ENCODE peak calls at places on chromosomes 1 and 21, in eight cellular contexts. U, W, Z, H, Q, X, F and Y are unnamed samples. For H3K4me1, the result is how much of the 10 kb centered on the place peaks cover.

GRCh38 chr1:89081005-89081404 is 16.0 kb upstream of the GBP1 start:
- ATAC-seq in U (no peak), W (no peak), Z (no peak), H (no peak), Q (no peak), X (peak), F (no peak), Y (no peak)

GRCh38 chr1:12549460-12550349 is 68.3 kb downstream of the DHRS3 start:
- ATAC-seq in U (peak), W (no peak), Z (peak), H (peak), Q (peak), X (no peak), F (no peak), Y (peak)

GRCh38 chr21:36800734-36801133 is 101.8 kb downstream of the SIM2 start:
- ATAC-seq in U (no peak), W (no peak), Z (no peak), H (no peak), Q (no peak), X (no peak), F (no peak), Y (no peak)

GRCh38 chr1:168324745-168325425 is 44.2 kb downstream of the TBX19 start:
- ATAC-seq in U (no peak), W (no peak), Z (no peak), H (no peak), Q (no peak), X (no peak), F (no peak), Y (no peak)

GRCh38 chr1:244662604-244663003 is 9.7 kb downstream of the DESI2 start:
- ATAC-seq in U (no peak), W (peak), Z (no peak), H (no peak), Q (no peak), X (no peak), F (no peak), Y (no peak)

GRCh38 chr1:199671684-199672083 is 355.8 kb upstream of the NR5A2 start:
- ATAC-seq in U (no peak), W (no peak), Z (no peak), H (no peak), Q (no peak), X (no peak), F (no peak), Y (no peak)

GRCh38 chr1:180253585-180254495 is 23.8 kb downstream of the LHX4 start:
- ATAC-seq in U (peak), W (no peak), Z (no peak), H (no peak), Q (no peak), X (no peak), F (peak), Y (no peak)

GRCh38 chr1:151968791-151969399 is 24.8 kb downstream of the S100A10 start:
- ATAC-seq in U (peak), W (no peak), Z (peak), H (no peak), Q (peak), X (no peak), F (peak), Y (no peak)

GRCh38 chr1:24286246-24287010 is 32.7 kb upstream of the GRHL3 start:
- ATAC-seq in U (no peak), W (no peak), Z (no peak), H (no peak), Q (no peak), X (no peak), F (peak), Y (no peak)

GRCh38 chr1:21937372-21938121 is 437 bp upstream of the HSPG2 start:
- ATAC-seq in U (peak), W (peak), Z (peak), H (peak), Q (peak), X (peak), F (peak), Y (peak)

GRCh38 chr1:21935393-21935804 is 1.7 kb downstream of the HSPG2 start:
- ATAC-seq in U (peak), W (no peak), Z (no peak), H (no peak), Q (no peak), X (no peak), F (no peak), Y (no peak)

GRCh38 chr1:21937034-21937371 is at the start of gene HSPG2:
- ATAC-seq in U (peak), W (no peak), Z (no peak), H (no peak), Q (peak), X (peak), F (peak), Y (peak)

GRCh38 chr1:21936366-21937031 is 611 bp downstream of the HSPG2 start:
- ATAC-seq in U (peak), W (no peak), Z (peak), H (peak), Q (peak), X (no peak), F (peak), Y (peak)

DNA sequence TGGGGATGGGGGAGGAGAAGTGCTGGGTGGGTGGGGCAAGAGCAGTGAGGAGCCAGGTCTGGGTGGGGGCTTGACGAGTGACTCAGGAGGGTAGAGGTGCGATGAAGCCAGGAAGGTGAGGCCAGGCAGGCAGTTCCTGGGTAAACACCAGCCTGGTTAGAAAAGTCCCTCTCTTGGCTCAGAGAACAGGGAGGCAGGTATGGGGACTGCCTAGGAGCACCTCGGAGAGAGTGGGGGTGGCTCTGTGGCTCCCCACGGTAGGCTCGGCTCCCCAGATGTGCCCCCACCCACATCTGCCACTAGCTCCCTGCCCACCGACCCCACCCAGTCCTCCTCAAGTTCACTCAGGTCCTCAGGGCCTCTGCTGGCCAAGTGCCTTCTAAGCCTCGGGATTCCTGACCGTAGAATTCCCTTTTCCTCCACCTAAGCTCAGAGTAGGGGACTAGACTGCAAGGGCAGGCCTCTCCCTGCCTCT is 1.2 kb downstream of the HSPG2 start:
- ATAC-seq in U (peak), W (no peak), Z (peak), H (peak), Q (peak), X (no peak), F (peak), Y (no peak)
- H3K4me1 ChIP-seq in U (half or more), W (half or more), Z (half or more), H (half or more), Q (half or more), X (under half), F (under half), Y (half or more)

GRCh38 chr1:21318057-21318713 is 27.9 kb upstream of the ECE1 start:
- ATAC-seq in U (no peak), W (no peak), Z (no peak), H (no peak), Q (no peak), X (no peak), F (no peak), Y (no peak)

GRCh38 chr1:21317690-21318043 is 27.4 kb upstream of the ECE1 start:
- ATAC-seq in U (no peak), W (no peak), Z (no peak), H (no peak), Q (no peak), X (no peak), F (no peak), Y (no peak)

GRCh38 chr1:21318714-21319159 is 28.5 kb upstream of the ECE1 start:
- ATAC-seq in U (no peak), W (no peak), Z (no peak), H (no peak), Q (no peak), X (no peak), F (peak), Y (peak)

GRCh38 chr1:21314797-21315396 is 24.6 kb upstream of the ECE1 start:
- ATAC-seq in U (no peak), W (no peak), Z (no peak), H (no peak), Q (no peak), X (no peak), F (no peak), Y (no peak)

DNA sequence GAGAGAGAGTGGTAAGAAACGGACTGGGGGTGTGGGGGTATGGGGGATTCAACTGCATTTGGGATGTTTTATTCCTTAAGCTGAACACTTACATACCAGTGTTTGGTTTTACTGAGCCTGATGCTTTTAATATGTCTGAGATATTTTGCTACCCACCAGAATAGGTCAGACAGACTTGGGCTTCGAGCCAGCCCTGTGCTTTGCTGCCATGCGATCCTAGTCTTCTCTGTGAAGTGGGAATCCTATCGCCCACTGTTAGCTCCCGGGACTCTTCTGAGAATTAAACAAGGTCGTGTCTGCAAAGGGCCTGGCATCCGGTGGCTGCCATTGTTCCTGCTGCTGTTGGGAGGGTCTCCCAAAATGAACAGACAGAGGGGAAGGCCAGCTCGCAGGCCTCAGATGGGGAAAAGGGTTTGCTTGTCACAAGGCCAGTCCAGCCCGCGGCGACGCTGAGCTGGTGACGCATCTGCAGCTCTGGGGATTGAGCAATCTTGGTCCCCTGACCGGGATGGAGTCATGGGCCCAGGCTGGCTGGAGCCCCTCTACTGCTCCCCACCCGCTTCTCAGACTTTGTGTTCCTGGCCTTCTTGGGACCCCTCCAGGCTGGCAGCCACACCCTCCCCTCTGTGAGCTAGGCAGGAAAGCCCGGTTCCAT is 26.9 kb upstream of the ECE1 start:
- ATAC-seq in U (no peak), W (peak), Z (no peak), H (no peak), Q (no peak), X (no peak), F (no peak), Y (peak)
- TF ChIP-seq POLR2AphosphoS5 in U (no peak), W (no peak), Z (no peak), H (no peak), Q (no peak), X (no peak), F (no peak), Y (peak)

GRCh38 chr1:31014094-31014493 is 51.4 kb downstream of the PUM1 start:
- ATAC-seq in U (no peak), W (no peak), Z (no peak), H (no peak), Q (no peak), X (no peak), F (no peak), Y (no peak)
- H3K4me1 ChIP-seq in U (under half), W (under half), Z (under half), H (under half), Q (under half), X (under half), F (under half), Y (half or more)

GRCh38 chr1:38536089-38536488 is 323.5 kb downstream of the RRAGC start:
- ATAC-seq in U (no peak), W (no peak), Z (no peak), H (no peak), Q (no peak), X (no peak), F (no peak), Y (no peak)

GRCh38 chr1:38538834-38539233 is 320.7 kb downstream of the RRAGC start:
- ATAC-seq in U (no peak), W (no peak), Z (no peak), H (peak), Q (no peak), X (no peak), F (no peak), Y (no peak)

GRCh38 chr1:38534473-38534823 is 325.1 kb downstream of the RRAGC start:
- ATAC-seq in U (no peak), W (no peak), Z (no peak), H (no peak), Q (no peak), X (no peak), F (no peak), Y (no peak)

GRCh38 chr1:38541223-38541622 is 318.3 kb downstream of the RRAGC start:
- ATAC-seq in U (no peak), W (no peak), Z (no peak), H (peak), Q (no peak), X (no peak), F (no peak), Y (no peak)

GRCh38 chr1:38539931-38540330 is 319.6 kb downstream of the RRAGC start:
- ATAC-seq in U (no peak), W (no peak), Z (no peak), H (peak), Q (peak), X (peak), F (no peak), Y (no peak)
- TF ChIP-seq POLR2AphosphoS5 in U (no peak), W (no peak), Z (no peak), H (no peak), Q (no peak), X (no peak), F (no peak), Y (no peak)

DNA sequence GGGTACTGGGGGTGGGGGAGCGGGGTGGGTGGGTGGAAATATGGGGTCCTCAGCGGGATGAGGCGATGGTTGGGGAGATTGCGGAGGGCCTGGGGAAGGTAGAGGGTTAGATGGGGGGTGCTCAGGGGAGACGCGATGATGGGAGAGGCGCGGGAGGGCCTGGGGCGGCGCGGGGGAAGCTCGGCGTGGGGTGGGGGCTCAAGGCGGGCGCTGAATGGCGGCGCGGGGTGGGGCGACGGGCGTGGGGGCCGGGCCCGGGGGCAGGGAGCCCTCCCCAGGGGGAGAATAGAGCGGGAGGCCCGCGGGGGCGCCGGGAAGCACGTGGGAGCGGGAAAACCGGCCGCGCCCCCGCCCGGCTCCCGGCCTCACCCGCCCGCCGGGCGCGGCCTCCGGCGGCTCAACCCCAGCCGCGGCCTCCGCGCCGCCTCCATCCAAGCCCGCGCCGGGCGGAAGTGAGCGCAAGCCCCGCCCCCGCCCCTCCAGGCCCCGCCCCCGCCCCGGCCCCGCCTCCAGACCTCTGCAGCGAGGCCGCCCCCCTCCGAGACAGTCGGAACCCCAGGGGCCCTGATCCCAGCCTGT is at the start of gene FAAP20:
- ATAC-seq in U (peak), W (peak), Z (peak), H (peak), Q (peak), X (peak), F (peak), Y (peak)
- H3K4me1 ChIP-seq in U (half or more), W (half or more), Z (under half), H (half or more), Q (under half), X (under half), F (under half), Y (half or more)

GRCh38 chr1:183735069-183735860 is 69.7 kb upstream of the RGL1 start:
- ATAC-seq in U (no peak), W (no peak), Z (no peak), H (no peak), Q (no peak), X (no peak), F (no peak), Y (peak)

GRCh38 chr1:183732251-183732650 is 72.7 kb upstream of the RGL1 start:
- ATAC-seq in U (no peak), W (no peak), Z (no peak), H (no peak), Q (no peak), X (no peak), F (no peak), Y (no peak)

GRCh38 chr1:183733610-183734219 is 71.2 kb upstream of the RGL1 start:
- ATAC-seq in U (no peak), W (no peak), Z (no peak), H (no peak), Q (no peak), X (no peak), F (no peak), Y (no peak)

GRCh38 chr1:183736391-183736790 is 68.5 kb upstream of the RGL1 start:
- ATAC-seq in U (no peak), W (no peak), Z (no peak), H (no peak), Q (no peak), X (no peak), F (no peak), Y (no peak)

GRCh38 chr1:183734600-183735036 is 70.3 kb upstream of the RGL1 start:
- ATAC-seq in U (no peak), W (no peak), Z (no peak), H (no peak), Q (no peak), X (no peak), F (peak), Y (peak)
- TF ChIP-seq POLR2AphosphoS5 in U (no peak), W (no peak), Z (no peak), H (no peak), Q (no peak), X (no peak), F (no peak), Y (peak)

GRCh38 chr21:38982804-38983203 is 177.1 kb downstream of the ETS2 start:
- ATAC-seq in U (no peak), W (no peak), Z (no peak), H (no peak), Q (no peak), X (no peak), F (no peak), Y (no peak)

GRCh38 chr21:38976900-38977299 is 171.2 kb downstream of the ETS2 start:
- ATAC-seq in U (no peak), W (no peak), Z (no peak), H (no peak), Q (no peak), X (no peak), F (no peak), Y (no peak)

GRCh38 chr21:38982096-38982495 is 176.4 kb downstream of the ETS2 start:
- ATAC-seq in U (peak), W (no peak), Z (no peak), H (no peak), Q (no peak), X (no peak), F (peak), Y (no peak)

GRCh38 chr21:38980416-38981319 is 174.9 kb downstream of the ETS2 start:
- ATAC-seq in U (no peak), W (no peak), Z (no peak), H (no peak), Q (no peak), X (peak), F (no peak), Y (no peak)

DNA sequence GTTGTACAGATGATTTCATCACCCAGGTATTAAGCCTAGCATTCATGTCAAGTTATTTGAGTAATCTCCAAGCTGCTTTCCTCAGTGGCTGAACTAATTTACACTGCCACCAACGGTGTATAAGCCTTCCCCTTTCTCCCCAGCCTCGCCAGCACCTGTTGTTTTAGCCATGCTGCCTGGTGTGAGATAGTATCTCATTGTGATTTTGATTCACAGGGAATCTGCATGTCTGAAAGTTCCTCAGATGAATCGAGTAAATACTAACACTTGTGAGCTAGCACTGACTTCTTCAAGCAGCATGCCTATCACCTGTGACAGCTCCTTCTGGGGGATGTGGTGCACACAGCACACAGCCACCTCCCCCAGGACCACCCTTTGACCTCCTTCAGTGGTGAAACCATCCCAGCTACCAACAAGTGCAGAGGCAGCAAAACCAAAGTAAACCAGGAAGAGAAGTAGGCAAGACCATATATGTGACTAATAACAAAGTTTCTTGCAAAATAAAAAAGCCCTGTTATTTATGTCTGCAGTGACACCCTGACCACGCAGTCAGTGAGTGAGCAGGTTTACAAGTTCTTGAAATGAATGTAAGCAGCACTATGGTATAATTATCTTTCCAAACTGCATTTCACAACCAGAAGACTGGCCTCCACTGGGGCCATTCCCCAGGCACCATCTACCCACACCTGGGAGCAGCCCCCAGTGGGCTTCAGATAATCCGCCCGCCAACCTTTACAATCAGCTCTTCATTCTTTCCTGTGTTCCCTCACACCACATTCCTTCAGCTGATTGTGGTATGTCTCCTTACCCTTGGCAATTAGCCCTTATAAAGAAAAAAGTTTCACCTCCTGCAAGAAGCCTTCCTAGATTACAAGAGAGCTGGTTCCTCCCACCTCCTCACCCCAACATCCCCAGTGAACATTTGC is 173.8 kb downstream of the ETS2 start:
- ATAC-seq in U (no peak), W (no peak), Z (no peak), H (no peak), Q (no peak), X (peak), F (peak), Y (no peak)
- H3K4me1 ChIP-seq in U (under half), W (under half), Z (under half), H (under half), Q (under half), X (under half), F (under half), Y (under half)

GRCh38 chr1:64245495-64245894 is 42.1 kb downstream of the UBE2U start:
- ATAC-seq in U (peak), W (no peak), Z (no peak), H (no peak), Q (peak), X (peak), F (peak), Y (no peak)

GRCh38 chr1:64242895-64243756 is 39.7 kb downstream of the UBE2U start:
- ATAC-seq in U (no peak), W (no peak), Z (peak), H (peak), Q (peak), X (peak), F (peak), Y (no peak)

GRCh38 chr1:64243757-64244080 is 40.3 kb downstream of the UBE2U start:
- ATAC-seq in U (no peak), W (no peak), Z (no peak), H (no peak), Q (peak), X (no peak), F (peak), Y (no peak)

GRCh38 chr1:64248065-64248464 is 44.6 kb downstream of the UBE2U start:
- ATAC-seq in U (no peak), W (no peak), Z (no peak), H (no peak), Q (no peak), X (no peak), F (peak), Y (no peak)

GRCh38 chr1:64246294-64246917 is 43.0 kb downstream of the UBE2U start:
- ATAC-seq in U (no peak), W (no peak), Z (peak), H (no peak), Q (peak), X (peak), F (no peak), Y (no peak)
- TF ChIP-seq POLR2AphosphoS5 in U (no peak), W (no peak), Z (no peak), H (no peak), Q (no peak), X (no peak), F (no peak), Y (no peak)

GRCh38 chr21:34867785-34868184 is 181.3 kb downstream of the RUNX1 start:
- ATAC-seq in U (no peak), W (no peak), Z (no peak), H (no peak), Q (no peak), X (no peak), F (no peak), Y (no peak)

GRCh38 chr21:34869541-34869940 is 179.6 kb downstream of the RUNX1 start:
- ATAC-seq in U (no peak), W (peak), Z (no peak), H (no peak), Q (no peak), X (no peak), F (no peak), Y (no peak)

GRCh38 chr21:34874689-34875513 is 174.2 kb downstream of the RUNX1 start:
- ATAC-seq in U (no peak), W (no peak), Z (no peak), H (no peak), Q (no peak), X (peak), F (no peak), Y (no peak)

GRCh38 chr21:34870246-34870645 is 178.9 kb downstream of the RUNX1 start:
- ATAC-seq in U (no peak), W (no peak), Z (no peak), H (no peak), Q (no peak), X (no peak), F (no peak), Y (no peak)

GRCh38 chr21:34871026-34871908 is 177.8 kb downstream of the RUNX1 start:
- ATAC-seq in U (no peak), W (no peak), Z (no peak), H (peak), Q (peak), X (no peak), F (no peak), Y (no peak)
- H3K4me1 ChIP-seq in U (under half), W (under half), Z (under half), H (under half), Q (under half), X (under half), F (under half), Y (under half)